ENCODE peak calls at places on chromosomes 12 and 14, in five cellular contexts. K is Panc1; X is CD8-positive, alpha-beta T cell; M is breast epithelium; H is H9. O is an unnamed sample.

GRCh38 chr12:84738481-84738972 is 174.1 kb downstream of the SLC6A15 start:
- DNase-seq in K (no peak), H (no peak), M (no peak), X (no peak), O (no peak)

GRCh38 chr12:76065917-76066316 is 18.6 kb downstream of the NAP1L1 start:
- DNase-seq in K (no peak), X (no peak), H (no peak), M (no peak), O (no peak)

GRCh38 chr14:90999299-90999698 is 61.1 kb downstream of the RPS6KA5 start:
- DNase-seq in H (no peak), M (no peak), K (no peak), X (no peak), O (no peak)

GRCh38 chr14:89372156-89372555 is 44.9 kb downstream of the FOXN3 start:
- DNase-seq in K (no peak), H (no peak), M (no peak), X (no peak), O (no peak)

GRCh38 chr14:23865502-23865901 is 88.1 kb upstream of the DHRS4 start:
- DNase-seq in X (no peak), M (no peak), K (no peak), H (no peak), O (no peak)

GRCh38 chr14:101069666-101070362 is 166.3 kb upstream of the RTL1 start:
- DNase-seq in X (peak), K (no peak), H (peak), M (peak), O (no peak)

GRCh38 chr12:76080017-76080728 is 4.3 kb downstream of the NAP1L1 start:
- DNase-seq in X (no peak), K (no peak), M (no peak), H (no peak), O (no peak)

GRCh38 chr12:14841761-14842160 is 1.6 kb downstream of the ART4 start:
- DNase-seq in X (no peak), H (no peak), K (no peak), M (no peak), O (no peak)

GRCh38 chr12:26630546-26631027 is 202.4 kb downstream of the ITPR2 start:
- DNase-seq in K (no peak), M (no peak), X (no peak), H (no peak), O (no peak)

DNA sequence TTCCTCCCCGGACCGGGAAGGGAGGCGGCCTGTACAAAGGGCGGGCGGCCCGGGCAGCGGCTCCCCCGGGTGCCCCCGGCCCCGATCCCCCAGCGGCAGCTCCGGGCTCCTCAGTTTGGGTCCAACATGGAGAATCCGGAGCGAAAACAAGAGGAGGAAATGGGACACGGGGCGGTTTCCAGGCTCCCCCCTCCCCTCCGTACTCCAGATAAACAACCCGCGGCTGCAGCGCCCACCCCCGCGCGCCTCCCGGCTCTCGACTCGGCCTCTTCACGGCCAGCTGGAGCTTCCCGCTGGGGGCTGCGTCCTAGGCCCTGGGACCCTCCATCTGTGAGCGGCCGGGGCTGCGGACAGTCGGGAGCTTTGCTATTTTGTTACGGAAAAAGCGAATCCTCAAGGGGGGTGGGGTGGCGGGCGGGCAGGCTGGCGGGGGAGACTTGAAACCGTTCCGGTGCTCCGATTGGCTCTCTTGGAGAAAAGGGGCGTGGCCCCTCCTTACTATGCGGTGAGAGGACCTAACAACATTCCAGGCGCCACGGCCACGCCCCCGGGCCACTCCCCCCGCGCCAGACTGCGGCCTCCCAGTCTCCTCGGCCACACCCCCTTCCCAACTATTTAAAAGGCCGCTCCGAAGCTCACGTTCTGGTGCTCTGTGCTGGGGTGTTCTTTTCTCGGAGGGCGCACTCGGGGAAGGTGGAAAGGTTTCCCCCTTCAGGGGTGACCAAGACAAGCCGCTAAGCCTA is at the start of gene CTDSP2:
- DNase-seq in M (peak), H (peak), X (peak), K (peak), O (peak)
- TF ChIP-seq CTCF in M (no peak), H (no peak), X (no peak), K (no peak), O (no peak)

GRCh38 chr14:68610251-68610793 is 182.5 kb downstream of the ZFP36L1 start:
- DNase-seq in K (no peak), M (no peak), H (no peak), X (no peak), O (no peak)
- TF ChIP-seq CTCF in K (no peak), M (no peak), H (peak), X (no peak), O (no peak)

DNA sequence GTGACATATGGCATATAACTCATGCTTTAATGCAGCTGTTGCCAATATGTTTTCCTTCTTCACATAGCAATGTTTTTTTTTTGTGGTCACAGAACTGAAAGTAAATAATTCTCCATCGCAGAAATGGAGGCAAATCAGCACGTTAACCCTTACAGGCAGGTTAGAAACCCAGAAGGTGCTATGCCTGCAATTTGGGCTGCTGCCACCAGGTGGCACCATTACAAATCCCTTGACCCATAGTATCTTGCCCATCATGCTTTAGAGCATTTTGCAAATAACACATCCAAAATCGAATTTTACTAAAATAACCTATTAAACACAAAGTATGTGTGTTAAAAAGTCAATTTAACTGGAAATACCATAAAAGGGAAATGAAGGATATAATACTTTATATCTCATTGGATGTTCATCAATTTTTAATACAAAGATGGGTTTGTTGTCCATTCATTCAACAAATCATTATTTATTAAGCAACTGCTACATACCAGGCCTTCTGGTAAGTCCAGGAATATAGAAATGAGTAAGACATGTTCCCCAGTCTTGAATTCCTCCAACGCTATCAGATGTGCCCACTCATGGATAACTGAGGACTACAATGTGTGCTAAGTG is 340.1 kb downstream of the GLT1D1 start:
- DNase-seq in H (peak), K (no peak), M (no peak), X (no peak), O (no peak)
- TF ChIP-seq CTCF in H (peak), K (peak), M (peak), X (peak), O (peak)

GRCh38 chr14:49173765-49174373 is 412.3 kb downstream of the RPS29 start:
- DNase-seq in M (no peak), X (peak), H (peak), K (peak), O (peak)
- TF ChIP-seq CTCF in M (peak), X (no peak), H (peak), K (peak), O (peak)

GRCh38 chr14:55864890-55865655 is 253.1 kb upstream of the PELI2 start:
- DNase-seq in K (no peak), M (no peak), H (peak), X (no peak), O (peak)
- TF ChIP-seq CTCF in K (peak), M (no peak), H (peak), X (no peak), O (peak)

GRCh38 chr12:18805516-18806248 is 67.8 kb downstream of the CAPZA3 start:
- DNase-seq in K (no peak), M (no peak), X (no peak), H (peak), O (no peak)
- TF ChIP-seq CTCF in K (no peak), M (no peak), X (no peak), H (peak), O (no peak)